ENCODE peak calls at places on chromosomes 5 and 9, in six cellular contexts. One of them, this sample, is unnamed. For H3K4me1, the result is how much of the 10 kb centered on the place peaks cover.

GRCh38 chr5:53211799-53212198 is 102.2 kb upstream of the MOCS2 start:
- DNase-seq in IMR-90: peak
- DNase-seq in HCT116: peak
- DNase-seq in A549: no peak
- DNase-seq in H1: no peak
- DNase-seq in PC-9: no peak
- DNase-seq in this sample: no peak

GRCh38 chr5:134127376-134127861 is 12.9 kb downstream of the TCF7 start:
- DNase-seq in IMR-90: peak
- DNase-seq in HCT116: no peak
- DNase-seq in A549: no peak
- DNase-seq in H1: no peak
- DNase-seq in PC-9: no peak
- DNase-seq in this sample: peak

GRCh38 chr9:19493174-19493811 is 84.5 kb downstream of the ACER2 start:
- DNase-seq in IMR-90: peak
- DNase-seq in HCT116: peak
- DNase-seq in A549: peak
- DNase-seq in H1: peak
- DNase-seq in PC-9: no peak
- DNase-seq in this sample: peak

GRCh38 chr5:115349001-115349817 is 52.8 kb upstream of the CCDC112 start:
- DNase-seq in IMR-90: peak
- DNase-seq in HCT116: peak
- DNase-seq in A549: peak
- DNase-seq in H1: no peak
- DNase-seq in PC-9: peak
- DNase-seq in this sample: no peak

GRCh38 chr9:99905833-99906402 is 536 bp upstream of the STX17 start:
- DNase-seq in IMR-90: peak
- DNase-seq in HCT116: no peak
- DNase-seq in A549: no peak
- DNase-seq in H1: no peak
- DNase-seq in PC-9: peak
- DNase-seq in this sample: peak

GRCh38 chr5:35098214-35098613 is 50.5 kb upstream of the AGXT2 start:
- DNase-seq in IMR-90: no peak
- DNase-seq in HCT116: no peak
- DNase-seq in A549: no peak
- DNase-seq in H1: no peak
- DNase-seq in PC-9: no peak
- DNase-seq in this sample: no peak

GRCh38 chr5:14189680-14190079 is 46.5 kb downstream of the TRIO start:
- DNase-seq in IMR-90: no peak
- DNase-seq in HCT116: no peak
- DNase-seq in A549: no peak
- DNase-seq in H1: no peak
- DNase-seq in PC-9: no peak
- DNase-seq in this sample: no peak

GRCh38 chr5:132962429-132962928 is 955 bp downstream of the AFF4 start:
- DNase-seq in IMR-90: peak
- DNase-seq in HCT116: peak
- DNase-seq in A549: peak
- DNase-seq in H1: no peak
- DNase-seq in PC-9: peak
- DNase-seq in this sample: peak

GRCh38 chr9:136014147-136014927 is 53.2 kb upstream of the UBAC1 start:
- DNase-seq in IMR-90: no peak
- DNase-seq in HCT116: no peak
- DNase-seq in A549: no peak
- DNase-seq in H1: no peak
- DNase-seq in PC-9: no peak
- DNase-seq in this sample: no peak
- H3K4me1 ChIP-seq in IMR-90: under half
- H3K4me1 ChIP-seq in HCT116: under half
- H3K4me1 ChIP-seq in A549: under half
- H3K4me1 ChIP-seq in H1: under half
- H3K4me1 ChIP-seq in PC-9: under half
- H3K4me1 ChIP-seq in this sample: half or more

DNA sequence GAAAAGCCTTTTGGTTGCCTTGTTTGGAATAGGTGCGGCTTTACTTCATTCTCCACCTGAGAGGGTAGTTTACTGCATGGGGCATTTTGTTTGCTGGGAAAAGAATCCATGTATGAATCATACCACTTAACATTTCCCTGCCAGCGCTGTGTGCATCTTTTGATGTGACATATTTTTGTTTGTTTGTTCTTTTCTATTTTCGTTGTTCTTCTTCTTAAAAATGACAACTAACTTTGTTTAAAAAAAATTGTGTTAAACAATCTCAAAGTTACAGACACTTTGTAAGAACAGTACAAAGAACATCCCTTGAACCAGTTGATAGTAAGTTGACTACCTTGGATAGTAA is 113.2 kb downstream of the GCNT1 start:
- DNase-seq in IMR-90: no peak
- DNase-seq in HCT116: no peak
- DNase-seq in A549: no peak
- DNase-seq in H1: no peak
- DNase-seq in PC-9: no peak
- DNase-seq in this sample: no peak
- H3K4me3 ChIP-seq in IMR-90: no peak
- H3K4me3 ChIP-seq in HCT116: no peak
- H3K4me3 ChIP-seq in A549: no peak
- H3K4me3 ChIP-seq in H1: no peak
- H3K4me3 ChIP-seq in PC-9: no peak
- H3K4me3 ChIP-seq in this sample: no peak

GRCh38 chr9:755454-756381 is 85.8 kb upstream of the DMRT1 start:
- DNase-seq in IMR-90: peak
- DNase-seq in HCT116: peak
- DNase-seq in A549: no peak
- DNase-seq in H1: no peak
- DNase-seq in PC-9: peak
- DNase-seq in this sample: no peak
- H3K4me2 ChIP-seq in IMR-90: no peak
- H3K4me2 ChIP-seq in HCT116: peak
- H3K4me2 ChIP-seq in A549: peak
- H3K4me2 ChIP-seq in H1: no peak
- H3K4me2 ChIP-seq in PC-9: no peak
- H3K4me2 ChIP-seq in this sample: no peak

GRCh38 chr9:93099551-93100264 is 3.7 kb downstream of the CARD19 start:
- DNase-seq in IMR-90: no peak
- DNase-seq in HCT116: no peak
- DNase-seq in A549: no peak
- DNase-seq in H1: no peak
- DNase-seq in PC-9: no peak
- DNase-seq in this sample: no peak

GRCh38 chr9:93097496-93098205 is 1.6 kb downstream of the CARD19 start:
- DNase-seq in IMR-90: peak
- DNase-seq in HCT116: no peak
- DNase-seq in A549: no peak
- DNase-seq in H1: no peak
- DNase-seq in PC-9: no peak
- DNase-seq in this sample: no peak

GRCh38 chr9:93096811-93097382 is 880 bp downstream of the CARD19 start:
- DNase-seq in IMR-90: no peak
- DNase-seq in HCT116: no peak
- DNase-seq in A549: no peak
- DNase-seq in H1: no peak
- DNase-seq in PC-9: no peak
- DNase-seq in this sample: no peak

GRCh38 chr9:93100265-93100636 is 4.2 kb downstream of the CARD19 start:
- DNase-seq in IMR-90: no peak
- DNase-seq in HCT116: no peak
- DNase-seq in A549: no peak
- DNase-seq in H1: no peak
- DNase-seq in PC-9: no peak
- DNase-seq in this sample: no peak

DNA sequence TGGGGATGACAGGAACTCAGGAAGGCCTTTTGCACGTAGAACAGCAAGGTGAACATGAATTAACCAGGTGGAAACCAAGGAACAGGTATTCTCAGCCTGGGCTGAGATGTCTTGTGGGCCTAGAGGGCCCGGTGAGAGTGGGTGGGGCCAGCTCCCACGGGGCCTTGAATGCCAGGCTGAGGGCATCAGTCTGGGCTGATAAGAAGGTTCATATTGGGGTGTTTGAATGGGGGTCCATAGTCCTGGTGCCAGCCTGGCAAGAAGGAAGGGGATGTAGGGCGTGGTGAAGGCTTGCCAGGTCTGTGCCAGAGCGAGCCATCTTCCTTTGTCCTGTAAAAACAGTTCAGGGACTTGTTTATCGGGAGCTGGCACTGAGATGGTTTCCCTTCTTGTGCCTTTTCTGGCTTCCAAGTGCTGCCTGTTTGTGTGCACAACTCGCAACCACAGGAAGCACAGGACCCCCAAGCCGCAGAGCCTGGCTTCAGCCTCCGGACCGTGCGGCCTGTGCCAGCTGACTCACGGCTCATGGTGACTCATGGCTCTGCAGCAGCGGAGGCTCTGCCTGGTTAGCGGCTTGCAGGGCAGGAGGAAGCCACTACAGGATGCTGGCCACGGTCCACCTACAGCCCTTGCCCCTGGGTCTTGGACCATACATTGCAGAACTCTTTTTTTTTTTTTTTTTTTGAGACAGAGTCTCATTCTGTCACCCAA is 2.4 kb downstream of the CARD19 start:
- DNase-seq in IMR-90: peak
- DNase-seq in HCT116: peak
- DNase-seq in A549: peak
- DNase-seq in H1: no peak
- DNase-seq in PC-9: peak
- DNase-seq in this sample: no peak
- H3K4me1 ChIP-seq in IMR-90: under half
- H3K4me1 ChIP-seq in HCT116: under half
- H3K4me1 ChIP-seq in A549: under half
- H3K4me1 ChIP-seq in H1: under half
- H3K4me1 ChIP-seq in PC-9: under half
- H3K4me1 ChIP-seq in this sample: under half

GRCh38 chr5:93603191-93603590 is 20.2 kb downstream of the NR2F1 start:
- DNase-seq in IMR-90: no peak
- DNase-seq in HCT116: no peak
- DNase-seq in A549: no peak
- DNase-seq in H1: no peak
- DNase-seq in PC-9: no peak
- DNase-seq in this sample: no peak

GRCh38 chr5:93603711-93604118 is 20.7 kb downstream of the NR2F1 start:
- DNase-seq in IMR-90: no peak
- DNase-seq in HCT116: no peak
- DNase-seq in A549: no peak
- DNase-seq in H1: no peak
- DNase-seq in PC-9: no peak
- DNase-seq in this sample: no peak

GRCh38 chr5:93606384-93606752 is 23.3 kb downstream of the NR2F1 start:
- DNase-seq in IMR-90: no peak
- DNase-seq in HCT116: no peak
- DNase-seq in A549: no peak
- DNase-seq in H1: no peak
- DNase-seq in PC-9: no peak
- DNase-seq in this sample: no peak

GRCh38 chr5:93602261-93603149 is 19.5 kb downstream of the NR2F1 start:
- DNase-seq in IMR-90: peak
- DNase-seq in HCT116: no peak
- DNase-seq in A549: no peak
- DNase-seq in H1: no peak
- DNase-seq in PC-9: no peak
- DNase-seq in this sample: no peak

GRCh38 chr5:93604119-93604963 is 21.3 kb downstream of the NR2F1 start:
- DNase-seq in IMR-90: peak
- DNase-seq in HCT116: no peak
- DNase-seq in A549: no peak
- DNase-seq in H1: no peak
- DNase-seq in PC-9: no peak
- DNase-seq in this sample: no peak
- H3K4me3 ChIP-seq in IMR-90: peak
- H3K4me3 ChIP-seq in HCT116: no peak
- H3K4me3 ChIP-seq in A549: no peak
- H3K4me3 ChIP-seq in H1: no peak
- H3K4me3 ChIP-seq in PC-9: no peak
- H3K4me3 ChIP-seq in this sample: no peak

GRCh38 chr9:103139891-103140290 is 144.8 kb downstream of the CYLC2 start:
- DNase-seq in IMR-90: no peak
- DNase-seq in HCT116: no peak
- DNase-seq in A549: no peak
- DNase-seq in H1: no peak
- DNase-seq in PC-9: no peak
- DNase-seq in this sample: no peak
- H3K4me2 ChIP-seq in IMR-90: no peak
- H3K4me2 ChIP-seq in HCT116: no peak
- H3K4me2 ChIP-seq in A549: no peak
- H3K4me2 ChIP-seq in H1: no peak
- H3K4me2 ChIP-seq in PC-9: no peak
- H3K4me2 ChIP-seq in this sample: no peak

DNA sequence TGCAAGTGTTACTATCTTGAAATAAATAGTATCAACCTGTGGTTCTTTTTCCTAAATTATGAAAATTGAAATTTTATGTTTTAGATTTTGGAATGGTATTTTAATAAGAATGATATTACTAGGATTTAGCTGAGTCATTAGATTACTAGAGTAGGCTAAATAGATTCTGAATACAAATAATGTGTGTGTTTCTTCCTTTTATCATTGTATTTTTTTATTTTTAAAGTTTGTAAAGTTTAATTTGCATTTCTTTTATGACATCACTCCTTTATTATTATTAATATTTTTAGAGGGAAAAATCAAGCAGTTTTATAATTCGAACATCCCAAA is 8.0 kb upstream of the FAM120AOS start:
- DNase-seq in IMR-90: no peak
- DNase-seq in HCT116: no peak
- DNase-seq in A549: no peak
- DNase-seq in H1: no peak
- DNase-seq in PC-9: no peak
- DNase-seq in this sample: no peak
- H3K4me1 ChIP-seq in IMR-90: under half
- H3K4me1 ChIP-seq in HCT116: under half
- H3K4me1 ChIP-seq in A549: half or more
- H3K4me1 ChIP-seq in H1: under half
- H3K4me1 ChIP-seq in PC-9: under half
- H3K4me1 ChIP-seq in this sample: half or more

DNA sequence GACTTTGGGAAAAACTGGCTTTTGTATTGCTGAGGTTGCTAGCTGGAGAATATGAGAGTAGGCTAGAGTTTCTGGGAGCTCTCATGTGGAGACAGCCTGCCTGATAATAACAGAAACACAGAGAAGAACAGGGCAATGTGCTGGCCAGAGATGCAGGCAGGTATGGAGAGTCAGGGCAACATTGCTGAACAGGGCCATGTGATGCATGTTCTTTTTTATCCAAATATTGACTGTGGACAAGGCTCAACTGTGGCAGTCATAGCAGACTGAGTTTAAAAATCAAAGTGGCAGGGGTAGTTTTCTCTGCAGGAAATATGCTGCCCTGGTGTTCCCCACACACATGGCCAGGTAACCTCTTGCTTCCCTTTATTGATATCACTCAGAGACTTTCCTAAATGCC is 381.1 kb downstream of the RASEF start:
- DNase-seq in IMR-90: no peak
- DNase-seq in HCT116: no peak
- DNase-seq in A549: no peak
- DNase-seq in H1: no peak
- DNase-seq in PC-9: no peak
- DNase-seq in this sample: no peak
- H3K4me3 ChIP-seq in IMR-90: no peak
- H3K4me3 ChIP-seq in HCT116: no peak
- H3K4me3 ChIP-seq in A549: no peak
- H3K4me3 ChIP-seq in H1: no peak
- H3K4me3 ChIP-seq in PC-9: no peak
- H3K4me3 ChIP-seq in this sample: no peak